ENCODE peak calls at places on chromosomes 4 and X, in nine cellular contexts. B is stimulated activated CD4-positive, alpha-beta T cell treated with anti-CD3 and anti-CD28 coated beads, Interleukin-4, amount 100 ng/mL, for 48 hours; H is omental fat pad; E is lower lobe of right lung; M is NCI-H510A treated with DMSO at 0.1 percent for 48 hours; P is psoas muscle; G is Ammon's horn; S is activated T-cell treated with anti-CD3 and anti-CD28 coated beads, Interleukin-2, amount 50 U/mL, for 72 hours; T is naive thymus-derived CD8-positive, alpha-beta T cell. Z is an unnamed sample.

GRCh38 chrX:151985955-151986354 is 11.5 kb upstream of the GABRE start:
- DNase-seq in G (no peak), S (no peak), P (no peak), B (no peak), E (no peak), T (no peak), M (no peak), H (no peak), Z (peak)

GRCh38 chrX:50805316-50805715 is 8.7 kb downstream of the SHROOM4 start:
- DNase-seq in B (no peak), M (no peak), T (no peak), H (no peak), P (no peak), S (no peak), G (no peak), E (no peak), Z (no peak)

GRCh38 chr4:135418353-135418752 is 1216.8 kb upstream of the PABPC4L start:
- DNase-seq in T (no peak), B (no peak), M (peak), H (no peak), P (no peak), E (no peak), S (no peak), G (no peak), Z (no peak)

GRCh38 chr4:4985844-4986243 is 33.4 kb downstream of the CYTL1 start:
- DNase-seq in M (no peak), B (no peak), G (peak), S (no peak), E (no peak), P (no peak), T (no peak), H (no peak), Z (no peak)

GRCh38 chrX:21658746-21659145 is 616 bp upstream of the KLHL34 start:
- DNase-seq in S (no peak), B (no peak), E (no peak), G (no peak), H (no peak), M (peak), T (no peak), P (peak), Z (no peak)

GRCh38 chr4:26326791-26327190 is 6.0 kb downstream of the RBPJ start:
- DNase-seq in T (no peak), E (no peak), S (no peak), M (no peak), P (no peak), B (no peak), G (no peak), H (no peak), Z (no peak)

GRCh38 chrX:3221643-3222042 is 124.8 kb downstream of the MXRA5 start:
- DNase-seq in P (no peak), E (no peak), B (no peak), S (no peak), T (no peak), G (no peak), M (no peak), H (no peak), Z (no peak)

GRCh38 chrX:130085551-130085986 is 24.7 kb downstream of the ELF4 start:
- DNase-seq in P (peak), B (no peak), H (no peak), T (no peak), M (no peak), E (no peak), G (no peak), S (no peak), Z (no peak)

GRCh38 chr4:30996841-30997240 is 276.7 kb downstream of the PCDH7 start:
- DNase-seq in T (no peak), G (no peak), B (no peak), M (no peak), H (no peak), P (no peak), S (no peak), E (no peak), Z (no peak)

GRCh38 chr4:52350926-52351325 is 299.8 kb downstream of the SPATA18 start:
- DNase-seq in S (no peak), M (no peak), G (no peak), T (no peak), E (no peak), B (no peak), H (no peak), P (no peak), Z (no peak)

GRCh38 chr4:3145251-3145908 is 70.9 kb downstream of the HTT start:
- DNase-seq in H (no peak), M (no peak), B (no peak), E (no peak), S (no peak), P (no peak), T (no peak), G (no peak), Z (no peak)

GRCh38 chrX:134685662-134686061 is 27.4 kb upstream of the PLAC1 start:
- DNase-seq in T (no peak), B (no peak), E (no peak), S (no peak), P (peak), M (no peak), G (no peak), H (no peak), Z (no peak)

GRCh38 chr4:77012726-77013125 is 63.1 kb downstream of the CCNI start:
- DNase-seq in M (no peak), E (no peak), B (no peak), H (no peak), S (no peak), T (no peak), P (no peak), G (peak), Z (peak)

GRCh38 chrX:40108084-40108958 is 10.6 kb upstream of the BCOR start:
- DNase-seq in H (no peak), B (no peak), G (no peak), T (no peak), E (peak), M (peak), S (no peak), P (peak), Z (no peak)

GRCh38 chrX:53682885-53683555 is 3.5 kb downstream of the HUWE1 start:
- DNase-seq in E (no peak), G (peak), T (peak), B (peak), P (no peak), H (no peak), S (peak), M (peak), Z (peak)

GRCh38 chr4:74370912-74371311 is 6.0 kb downstream of the EREG start:
- DNase-seq in H (no peak), P (no peak), B (no peak), E (no peak), M (peak), T (peak), S (peak), G (peak), Z (no peak)

GRCh38 chrX:54808109-54808604 is 612 bp downstream of the MAGED2 start:
- DNase-seq in E (no peak), M (peak), S (peak), H (peak), G (peak), B (no peak), P (peak), T (peak), Z (peak)

GRCh38 chr4:17489721-17490120 is 22.2 kb downstream of the QDPR start:
- DNase-seq in G (no peak), E (no peak), M (no peak), S (no peak), H (no peak), B (no peak), T (no peak), P (no peak), Z (no peak)

GRCh38 chrX:24594531-24594930 is 52.6 kb downstream of the PCYT1B start:
- DNase-seq in T (no peak), S (no peak), E (no peak), B (no peak), M (no peak), P (no peak), G (peak), H (no peak), Z (no peak)

GRCh38 chrX:153457827-153458466 is 12.1 kb upstream of the TREX2 start:
- DNase-seq in E (no peak), B (no peak), H (no peak), M (no peak), G (no peak), P (peak), T (no peak), S (no peak), Z (no peak)

GRCh38 chr4:10734697-10735096 is 50.1 kb upstream of the CLNK start:
- DNase-seq in S (peak), T (no peak), M (peak), H (no peak), P (no peak), E (no peak), B (no peak), G (no peak), Z (no peak)

GRCh38 chrX:125998432-125998831 is 167.7 kb downstream of the DCAF12L2 start:
- DNase-seq in H (no peak), E (no peak), S (no peak), P (no peak), G (peak), M (peak), B (no peak), T (no peak), Z (no peak)

GRCh38 chr4:7795983-7796382 is 143.7 kb downstream of the AFAP1 start:
- DNase-seq in B (no peak), G (no peak), M (no peak), H (no peak), S (no peak), E (no peak), T (no peak), P (no peak), Z (peak)

GRCh38 chr4:47531241-47531953 is 46.3 kb downstream of the ATP10D start:
- DNase-seq in G (peak), T (peak), P (no peak), S (peak), H (no peak), B (no peak), M (no peak), E (no peak), Z (no peak)

GRCh38 chrX:79452879-79453278 is 85.7 kb upstream of the ITM2A start:
- DNase-seq in P (peak), S (no peak), H (no peak), T (no peak), G (no peak), E (no peak), B (no peak), M (no peak), Z (no peak)

GRCh38 chr4:5845035-5845905 is 47.6 kb downstream of the CRMP1 start:
- DNase-seq in H (no peak), G (no peak), S (no peak), B (no peak), E (no peak), M (no peak), P (no peak), T (no peak), Z (no peak)

GRCh38 chrX:55151199-55151598 is 62.4 kb downstream of the PAGE2 start:
- DNase-seq in E (no peak), H (no peak), B (no peak), G (no peak), M (no peak), P (no peak), S (no peak), T (no peak), Z (no peak)

GRCh38 chrX:7191681-7192110 is 43.7 kb upstream of the PUDP start:
- DNase-seq in M (no peak), P (no peak), S (no peak), G (no peak), B (no peak), H (no peak), E (no peak), T (no peak), Z (no peak)

GRCh38 chrX:55710701-55711100 is 6.8 kb upstream of the RRAGB start:
- DNase-seq in E (no peak), G (no peak), B (no peak), M (no peak), P (no peak), H (no peak), T (no peak), S (no peak), Z (no peak)

GRCh38 chr4:118738090-118738489 is 52.9 kb downstream of the METTL14 start:
- DNase-seq in G (no peak), M (no peak), H (no peak), E (no peak), B (no peak), T (no peak), P (no peak), S (no peak), Z (no peak)

GRCh38 chr4:153211986-153212720 is 7.9 kb downstream of the TRIM2 start:
- DNase-seq in T (no peak), B (no peak), P (no peak), E (no peak), M (no peak), H (no peak), S (no peak), G (no peak), Z (no peak)

GRCh38 chr4:113750734-113751133 is 10.8 kb downstream of the CAMK2D start:
- DNase-seq in M (no peak), S (no peak), P (no peak), G (no peak), H (no peak), B (no peak), T (no peak), E (no peak), Z (no peak)

GRCh38 chr4:144399927-144400326 is 246.0 kb upstream of the HHIP start:
- DNase-seq in M (peak), S (no peak), E (no peak), G (peak), T (no peak), H (no peak), B (no peak), P (no peak), Z (no peak)

GRCh38 chrX:68196939-68197791 is 236.1 kb downstream of the OPHN1 start:
- DNase-seq in H (no peak), G (peak), B (no peak), T (no peak), M (peak), S (peak), P (no peak), E (no peak), Z (no peak)

GRCh38 chr4:69875986-69876542 is 16.1 kb upstream of the SULT1E1 start:
- DNase-seq in T (no peak), E (no peak), H (no peak), B (no peak), P (no peak), S (no peak), G (no peak), M (no peak), Z (no peak)

GRCh38 chrX:40179333-40179732 is 81.6 kb upstream of the BCOR start:
- DNase-seq in S (no peak), P (no peak), G (no peak), T (no peak), B (no peak), M (no peak), H (no peak), E (no peak), Z (no peak)

GRCh38 chr4:94333864-94334263 is 8.8 kb downstream of the HPGDS start:
- DNase-seq in B (no peak), M (no peak), S (no peak), T (no peak), G (no peak), P (no peak), E (no peak), H (no peak), Z (no peak)

GRCh38 chr4:42331914-42332368 is 65.3 kb upstream of the SHISA3 start:
- DNase-seq in M (no peak), E (no peak), P (peak), H (no peak), T (no peak), B (no peak), G (no peak), S (no peak), Z (no peak)

Z was measured in tibial artery.